ENCODE peak calls at places on chromosomes 16 and 17, in four cellular contexts. B is CD8-positive, alpha-beta T cell; I is uterus; D is naive thymus-derived CD4-positive, alpha-beta T cell. N is an unnamed sample. For H3K4me1 and H3K27me3, the result is how much of the 10 kb centered on the place peaks cover.

GRCh38 chr17:35371934-35372333 is 1.5 kb downstream of the SLFN11 start:
- DNase-seq in B (no peak), D (no peak), I (no peak), N (no peak)

GRCh38 chr17:1714980-1715802 is 5.0 kb upstream of the TLCD2 start:
- DNase-seq in B (peak), I (peak), D (no peak), N (peak)

GRCh38 chr16:81148277-81148676 is 52.1 kb upstream of the GCSH start:
- DNase-seq in B (no peak), D (no peak), I (no peak), N (no peak)

GRCh38 chr17:78717431-78717980 is 64.6 kb downstream of the CYTH1 start:
- DNase-seq in I (peak), D (no peak), B (no peak), N (peak)

GRCh38 chr16:21134053-21134452 is 16.6 kb downstream of the DNAH3 start:
- DNase-seq in I (no peak), B (no peak), D (no peak), N (no peak)

GRCh38 chr17:43766413-43767052 is 7.9 kb upstream of the SOST start:
- DNase-seq in I (peak), B (no peak), D (no peak), N (peak)

GRCh38 chr17:51029142-51029541 is 91.5 kb downstream of the SPAG9 start:
- DNase-seq in D (no peak), B (no peak), I (no peak), N (no peak)

GRCh38 chr17:72343911-72344310 is 223.1 kb downstream of the SOX9 start:
- DNase-seq in B (no peak), I (no peak), D (no peak), N (no peak)

GRCh38 chr17:82232876-82233785 is 4.3 kb downstream of the SLC16A3 start:
- DNase-seq in I (no peak), B (no peak), D (no peak), N (no peak)

GRCh38 chr17:51032850-51033249 is 87.8 kb downstream of the SPAG9 start:
- DNase-seq in D (no peak), I (no peak), B (no peak), N (no peak)

GRCh38 chr16:11992008-11992584 is 15.6 kb downstream of the SNX29 start:
- DNase-seq in I (no peak), D (no peak), B (no peak), N (no peak)

GRCh38 chr16:51147776-51148673 is 3.0 kb downstream of the SALL1 start:
- DNase-seq in B (no peak), I (no peak), D (no peak), N (no peak)

GRCh38 chr16:48914070-48914469 is 304.1 kb upstream of the N4BP1 start:
- DNase-seq in D (no peak), I (no peak), B (no peak), N (no peak)

GRCh38 chr16:89893642-89894548 is 20.5 kb downstream of the TCF25 start:
- DNase-seq in I (no peak), B (no peak), D (no peak), N (no peak)

GRCh38 chr17:75241996-75242460 is 19.4 kb downstream of the GGA3 start:
- DNase-seq in D (no peak), B (no peak), I (no peak), N (no peak)

GRCh38 chr16:12535535-12536411 is 267.9 kb downstream of the CPPED1 start:
- DNase-seq in D (no peak), B (no peak), I (no peak), N (no peak)

GRCh38 chr16:88330971-88331890 is 51.5 kb upstream of the ZNF469 start:
- DNase-seq in I (no peak), D (no peak), B (peak), N (no peak)

DNA sequence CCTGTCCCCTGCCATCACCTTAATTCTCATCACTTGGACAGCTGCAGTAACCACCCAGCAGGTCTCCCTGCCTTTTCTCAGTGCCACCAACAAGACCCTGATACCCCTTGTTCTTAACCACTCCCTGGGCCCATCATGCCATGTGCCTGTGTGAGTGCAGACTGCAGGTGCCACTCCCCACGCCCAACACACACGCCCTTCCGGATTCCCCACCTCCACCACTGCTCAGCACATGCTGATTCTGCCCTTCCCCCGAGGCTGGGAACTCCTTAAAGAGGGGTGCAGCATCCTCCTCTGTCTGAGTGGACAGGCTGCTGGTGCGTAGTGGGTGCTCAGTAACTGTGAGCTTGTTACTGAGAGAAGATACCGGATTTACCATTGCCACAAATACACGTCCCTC is 52.4 kb downstream of the PLD6 start:
- DNase-seq in I (no peak), D (no peak), B (no peak), N (no peak)
- H3K4me1 ChIP-seq in I (under half), D (under half), B (under half), N (under half)

DNA sequence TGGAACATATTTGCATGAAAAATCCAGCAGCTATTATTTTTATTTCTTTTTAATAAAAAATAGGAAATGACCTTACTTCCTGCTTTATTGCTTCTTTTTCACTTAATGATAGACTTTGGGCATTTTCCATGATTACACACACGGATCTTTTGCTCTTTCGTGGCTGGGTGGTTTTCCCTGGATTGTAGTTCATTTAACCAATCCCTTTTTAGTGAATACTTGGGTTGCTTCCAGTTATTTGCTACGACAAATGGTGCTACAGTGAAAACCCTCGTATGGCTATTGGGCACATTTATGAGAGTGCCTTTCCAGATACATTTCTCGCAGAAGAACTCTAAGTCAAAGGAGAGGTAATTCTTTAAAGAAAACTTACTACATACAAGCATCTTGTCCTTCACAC is 38.6 kb downstream of the FOXL1 start:
- DNase-seq in I (no peak), D (no peak), B (no peak), N (no peak)
- H3K27me3 ChIP-seq in I (under half), D (under half), B (under half), N (under half)

GRCh38 chr17:48502901-48503300 is 27.9 kb downstream of the HOXB1 start:
- DNase-seq in I (no peak), D (no peak), B (no peak), N (no peak)

GRCh38 chr17:48503747-48504146 is 27.1 kb downstream of the HOXB1 start:
- DNase-seq in B (no peak), D (no peak), I (no peak), N (no peak)

GRCh38 chr17:48504953-48505352 is 25.9 kb downstream of the HOXB1 start:
- DNase-seq in B (no peak), D (no peak), I (no peak), N (no peak)

GRCh38 chr17:48506246-48506645 is 24.6 kb downstream of the HOXB1 start:
- DNase-seq in D (no peak), B (no peak), I (no peak), N (no peak)

DNA sequence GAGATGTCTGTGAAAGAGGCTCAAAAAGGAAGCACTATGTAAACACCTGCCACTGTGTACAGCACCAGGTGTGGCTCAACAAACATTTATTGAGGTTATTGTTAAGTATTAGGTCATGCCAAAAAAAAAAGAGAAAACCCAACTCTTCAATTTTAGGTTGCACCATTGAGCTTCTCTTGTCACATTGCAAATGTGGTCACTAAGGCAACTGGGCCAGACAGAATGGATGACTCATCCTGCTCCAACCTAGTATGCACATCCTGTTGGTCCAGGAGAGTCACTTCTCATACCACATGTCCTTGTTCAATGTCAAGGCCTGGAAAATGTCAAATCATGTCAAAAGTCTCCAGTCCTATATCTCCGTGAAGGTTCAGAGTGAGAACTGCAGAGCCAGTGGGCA is 25.0 kb downstream of the HOXB1 start:
- DNase-seq in D (no peak), B (peak), I (no peak), N (no peak)
- H3K4me1 ChIP-seq in D (under half), B (under half), I (under half), N (under half)

GRCh38 chr16:47712276-47713224 is 251.4 kb downstream of the PHKB start:
- DNase-seq in I (no peak), D (no peak), B (no peak), N (no peak)
- H3K27me3 ChIP-seq in I (under half), D (under half), B (under half), N (under half)

DNA sequence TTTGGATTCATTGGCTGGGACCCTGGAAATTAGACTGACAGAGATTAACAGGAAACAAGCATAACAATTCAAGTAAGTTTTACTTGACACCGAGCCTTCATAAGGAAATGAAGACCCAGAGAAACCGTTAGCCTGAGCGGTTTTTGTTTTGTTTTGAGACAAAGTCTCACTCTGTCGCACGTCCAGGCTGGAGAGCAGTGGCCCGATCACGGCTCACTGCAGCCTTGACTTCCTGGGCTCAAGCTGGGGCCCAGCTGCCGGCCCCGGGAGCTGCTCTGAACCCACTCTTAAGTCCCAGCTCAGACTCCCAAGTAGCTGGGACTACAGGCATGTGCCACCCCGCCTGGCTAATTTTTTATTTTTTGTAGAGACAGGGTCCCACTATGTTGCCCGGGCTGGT is 321.3 kb downstream of the SEC14L1 start:
- DNase-seq in D (no peak), B (no peak), I (no peak), N (no peak)
- H3K4me1 ChIP-seq in D (half or more), B (half or more), I (under half), N (half or more)

GRCh38 chr17:7916799-7917198 is 710 bp upstream of the RNF227 start:
- DNase-seq in B (no peak), I (peak), D (no peak), N (no peak)

GRCh38 chr17:7923290-7923628 is 6.4 kb downstream of the KCNAB3 start:
- DNase-seq in D (no peak), I (peak), B (no peak), N (no peak)

GRCh38 chr17:7927596-7927995 is 2.1 kb downstream of the KCNAB3 start:
- DNase-seq in D (no peak), B (no peak), I (no peak), N (no peak)

DNA sequence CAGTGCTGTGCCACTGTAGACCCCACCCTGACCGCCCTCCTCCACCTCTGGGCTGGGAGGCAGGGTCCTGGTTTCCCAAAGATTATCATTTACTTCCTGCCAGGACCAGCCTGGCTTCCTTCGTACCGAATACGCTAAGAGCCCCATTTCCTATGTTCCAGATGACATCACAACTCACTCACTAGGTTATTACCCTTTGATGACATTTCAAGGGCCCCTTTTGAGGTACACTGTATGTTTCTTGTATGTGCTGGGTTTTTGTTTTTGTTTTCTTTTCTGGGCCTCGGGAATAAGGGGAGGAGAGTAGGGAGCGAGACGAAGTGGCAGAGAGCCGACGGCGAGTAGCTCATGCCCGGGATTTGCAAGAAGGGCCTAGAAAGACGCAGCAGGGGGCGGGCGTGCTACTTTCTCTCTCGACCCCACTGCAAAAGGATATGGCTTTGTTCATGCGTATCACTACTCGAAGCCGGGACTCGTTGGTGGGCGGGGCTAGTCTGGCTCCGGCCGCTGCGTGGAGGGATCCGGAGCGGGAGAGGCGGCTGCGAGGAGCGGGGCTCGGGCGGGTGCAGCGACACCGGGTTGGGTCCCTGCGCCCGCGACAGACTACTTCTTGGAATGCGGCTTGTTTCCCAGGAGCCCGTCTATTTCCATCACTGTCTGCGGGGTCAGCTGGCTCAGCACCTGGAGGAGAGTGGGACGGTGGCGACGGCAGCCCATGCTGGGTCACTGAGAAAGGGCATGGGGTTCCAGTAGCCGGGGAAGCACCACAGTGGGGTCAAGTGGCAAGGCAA is 6.6 kb upstream of the RNF227 start:
- DNase-seq in D (peak), B (peak), I (peak), N (peak)
- H3K27me3 ChIP-seq in D (under half), B (under half), I (under half), N (under half)

N was measured in testis.